ENCODE peak calls at places on chromosomes 12 and 14, in eight cellular contexts. P is mammary epithelial cell, J is fibroblast of lung, C is psoas muscle, K is Peyer's patch, F is adrenal gland, A is tibial artery, M is cardiac muscle cell. X is an unnamed sample.

GRCh38 chr12:106841471-106842302 is 67.2 kb downstream of the RIC8B start:
- DNase-seq in P (peak; percentile 17), J (peak; percentile 72), C (no peak), K (no peak), F (peak; percentile 50), A (peak; percentile 29), M (peak; percentile 71), X (peak; percentile 66)

GRCh38 chr12:115461401-115461800 is 777.4 kb upstream of the TBX3 start:
- DNase-seq in P (no peak), J (no peak), C (no peak), K (no peak), F (no peak), A (no peak), M (no peak), X (no peak)

GRCh38 chr14:65255583-65256443 is 153.5 kb upstream of the MAX start:
- DNase-seq in P (peak; percentile 84), J (no peak), C (no peak), K (peak; percentile 82), F (no peak), A (no peak), M (no peak), X (peak; percentile 95)

GRCh38 chr14:75084513-75084912 is 15.1 kb downstream of the ZC2HC1C start:
- DNase-seq in P (peak; percentile 56), J (no peak), C (no peak), K (no peak), F (no peak), A (no peak), M (no peak), X (no peak)

GRCh38 chr14:54814076-54814475 is 88.5 kb downstream of the GCH1 start:
- DNase-seq in P (no peak), J (no peak), C (no peak), K (no peak), F (no peak), A (no peak), M (no peak), X (peak; percentile 83)

GRCh38 chr12:77725611-77726010 is 105.1 kb upstream of the NAV3 start:
- DNase-seq in P (peak; percentile 10), J (peak; percentile 39), C (no peak), K (no peak), F (no peak), A (no peak), M (peak; percentile 69), X (no peak)

GRCh38 chr14:43778956-43779639 is 728.0 kb downstream of the FSCB start:
- DNase-seq in P (no peak), J (no peak), C (no peak), K (no peak), F (no peak), A (no peak), M (no peak), X (no peak)

GRCh38 chr12:570237-570925 is 92.9 kb downstream of the NINJ2 start:
- DNase-seq in P (peak; percentile 86), J (peak; percentile 87), C (peak; percentile 86), K (peak; percentile 88), F (peak; percentile 81), A (peak; percentile 78), M (peak; percentile 89), X (peak; percentile 95)

GRCh38 chr12:56084958-56085543 is 5.1 kb downstream of the ERBB3 start:
- DNase-seq in P (no peak), J (no peak), C (no peak), K (no peak), F (no peak), A (no peak), M (peak; percentile 14), X (peak; percentile 90)

GRCh38 chr12:113974006-113974405 is 7.9 kb upstream of the RBM19 start:
- DNase-seq in P (no peak), J (no peak), C (no peak), K (no peak), F (no peak), A (no peak), M (no peak), X (no peak)

GRCh38 chr12:5435161-5435560 is 3.3 kb downstream of the NTF3 start:
- DNase-seq in P (no peak), J (no peak), C (no peak), K (no peak), F (no peak), A (no peak), M (no peak), X (peak; percentile 7)

GRCh38 chr12:21528953-21529352 is 2.9 kb downstream of the SPX start:
- DNase-seq in P (no peak), J (peak; percentile 23), C (no peak), K (no peak), F (no peak), A (no peak), M (peak; percentile 25), X (no peak)

GRCh38 chr12:27818421-27818918 is 38.4 kb upstream of the MANSC4 start:
- DNase-seq in P (no peak), J (peak; percentile 34), C (no peak), K (no peak), F (no peak), A (no peak), M (no peak), X (no peak)

GRCh38 chr12:128025856-128026255 is 241.1 kb upstream of the TMEM132C start:
- DNase-seq in P (no peak), J (no peak), C (peak; percentile 18), K (peak; percentile 76), F (no peak), A (no peak), M (no peak), X (peak; percentile 59)

GRCh38 chr14:77086017-77086727 is 11.9 kb upstream of the CIPC start:
- DNase-seq in P (peak; percentile 76), J (no peak), C (no peak), K (no peak), F (no peak), A (no peak), M (peak; percentile 66), X (peak; percentile 78)

DNA sequence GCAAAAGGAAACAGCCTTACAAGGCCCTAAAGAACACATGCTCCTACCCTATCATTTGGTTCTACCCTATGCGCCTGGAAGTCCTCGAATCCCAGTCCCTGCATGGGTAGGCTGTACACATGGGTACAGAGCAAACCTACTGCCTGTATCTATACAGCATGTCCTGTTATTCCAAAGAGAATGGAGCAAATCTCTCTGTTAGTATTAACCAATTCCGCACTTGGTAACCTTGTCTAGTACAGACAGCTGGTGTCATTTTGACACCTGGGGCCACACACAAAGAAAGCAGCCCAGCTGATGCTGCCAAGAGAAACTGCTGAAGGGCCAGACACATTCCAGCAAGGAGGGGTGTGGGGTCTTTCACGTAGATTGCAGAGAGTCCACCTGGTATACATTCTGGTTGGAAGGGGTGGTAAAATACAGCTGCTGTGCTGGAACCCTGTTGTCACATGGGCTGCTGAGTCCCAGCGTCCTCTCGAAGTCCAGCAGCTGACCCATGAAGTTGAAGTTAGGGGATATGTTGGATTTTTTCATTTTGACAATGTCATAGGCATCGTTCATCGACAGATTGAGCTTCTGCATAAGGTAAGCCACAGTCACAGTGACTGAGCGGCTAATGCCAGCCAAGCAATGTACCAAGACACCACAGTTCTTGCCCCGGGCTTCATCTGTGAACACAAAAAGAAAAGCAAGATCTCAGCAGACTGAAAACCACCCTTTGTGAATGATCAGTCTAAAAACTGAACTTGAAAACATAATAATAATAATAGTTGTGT is 3.2 kb downstream of the DUSP6 start:
- DNase-seq in P (peak; percentile 28), J (no peak), C (no peak), K (no peak), F (no peak), A (no peak), M (peak; percentile 21), X (no peak)
- H3K4me1 ChIP-seq in P (peaks cover 28% of the 10 kb centered on the region), J (peaks cover 18% of the 10 kb centered on the region), C (peaks cover 15% of the 10 kb centered on the region), K (peaks cover 14% of the 10 kb centered on the region), F (peaks cover 37% of the 10 kb centered on the region), A (no peaks in the 10 kb centered on the region), M (peaks cover 44% of the 10 kb centered on the region), X (peaks cover 16% of the 10 kb centered on the region)

DNA sequence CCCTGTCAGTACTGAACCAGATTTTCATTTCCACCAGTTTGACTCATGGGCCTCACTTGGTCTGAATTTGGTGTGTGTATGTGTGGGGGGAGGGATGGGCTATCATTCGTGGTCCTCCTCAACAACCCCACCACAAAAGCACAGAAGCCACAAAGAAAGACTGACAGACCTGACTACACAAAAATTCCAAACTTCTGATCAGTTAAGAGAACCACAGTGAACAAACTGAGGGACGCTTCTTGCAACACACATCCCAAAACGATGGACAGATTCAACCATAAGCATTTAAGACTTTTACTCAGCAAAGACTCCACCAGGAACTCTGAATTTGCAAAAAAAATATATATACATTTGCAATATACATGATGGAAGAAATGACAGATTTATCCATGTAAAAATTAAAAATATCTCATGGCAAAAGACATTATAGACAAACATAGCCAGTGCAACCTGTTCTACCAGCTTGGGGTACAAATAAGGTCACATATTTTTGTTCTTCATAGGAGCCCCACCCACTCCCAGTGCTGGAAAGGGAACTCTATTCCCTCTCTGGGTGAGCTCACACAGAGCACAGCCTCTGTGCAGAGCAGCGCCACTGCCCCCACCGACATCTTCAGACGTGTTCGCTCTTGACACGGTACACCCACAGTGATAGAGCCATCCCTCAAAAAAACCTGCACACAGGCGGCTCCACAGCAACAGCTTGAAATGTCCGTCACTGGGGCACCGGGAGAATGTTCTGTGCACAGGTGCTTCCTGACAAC is 49.7 kb downstream of the JAG2 start:
- DNase-seq in P (peak; percentile 77), J (no peak), C (no peak), K (no peak), F (no peak), A (no peak), M (no peak), X (no peak)
- H3K4me1 ChIP-seq in P (peaks cover 24% of the 10 kb centered on the region), J (no peaks in the 10 kb centered on the region), C (no peaks in the 10 kb centered on the region), K (no peaks in the 10 kb centered on the region), F (no peaks in the 10 kb centered on the region), A (no peaks in the 10 kb centered on the region), M (no peaks in the 10 kb centered on the region), X (no peaks in the 10 kb centered on the region)

DNA sequence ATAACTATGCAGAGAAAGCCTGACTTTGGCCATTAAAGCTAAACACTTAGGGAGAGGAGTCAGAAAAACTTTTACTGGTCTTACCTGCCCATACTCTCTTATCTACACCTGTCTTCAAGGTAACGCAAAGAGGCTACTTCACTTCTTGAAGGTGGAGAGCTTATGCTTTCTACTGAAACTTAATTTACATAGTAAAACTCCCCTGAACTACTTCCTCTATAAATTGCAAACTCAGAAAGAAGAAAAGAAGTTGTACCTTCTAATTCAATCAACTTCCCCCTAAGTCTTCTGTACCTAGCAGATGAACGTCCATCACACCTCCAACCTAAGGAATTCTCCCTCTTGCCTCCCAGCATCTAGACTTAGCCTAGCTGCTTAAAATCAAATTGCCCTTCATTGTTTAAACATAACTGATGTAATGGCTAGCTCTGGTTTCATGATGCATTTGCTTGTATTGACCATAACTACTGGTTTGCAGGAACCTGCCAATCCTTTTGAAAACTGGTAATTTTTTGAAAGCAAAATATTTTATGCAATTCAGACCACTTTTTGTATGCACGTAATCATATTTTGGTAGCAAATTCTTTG is 87.7 kb downstream of the STON2 start:
- DNase-seq in P (no peak), J (no peak), C (no peak), K (no peak), F (no peak), A (no peak), M (no peak), X (peak; percentile 34)
- H3K4me1 ChIP-seq in P (peaks cover 59% of the 10 kb centered on the region), J (no peaks in the 10 kb centered on the region), C (peaks cover 4% of the 10 kb centered on the region), K (no peaks in the 10 kb centered on the region), F (no peaks in the 10 kb centered on the region), A (no peaks in the 10 kb centered on the region), M (peaks cover 19% of the 10 kb centered on the region), X (peaks cover 37% of the 10 kb centered on the region)

DNA sequence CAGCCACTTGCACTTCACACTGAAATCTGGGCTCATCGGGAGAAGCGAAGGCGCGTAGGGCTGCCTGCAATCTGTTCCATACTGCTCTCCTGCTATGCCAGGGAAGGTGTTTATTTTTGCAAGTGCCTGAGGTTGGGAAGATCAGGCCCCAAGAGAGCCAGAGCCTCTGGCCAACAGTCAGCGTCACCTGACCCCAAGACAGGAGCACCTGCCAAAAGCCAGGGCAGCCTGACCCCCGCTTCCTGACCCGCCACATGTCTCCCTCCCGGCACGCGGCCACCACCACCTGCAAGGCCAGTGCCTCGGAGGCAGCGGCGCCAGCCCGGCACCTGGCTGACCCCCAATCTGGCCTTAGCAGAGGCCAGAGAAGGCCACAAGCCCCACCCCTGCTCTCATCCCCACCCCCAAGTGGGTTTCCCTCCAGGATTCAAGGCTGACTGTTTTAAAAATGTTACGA is 94.4 kb downstream of the CHGA start:
- DNase-seq in P (no peak), J (no peak), C (peak; percentile 60), K (no peak), F (peak; percentile 48), A (no peak), M (no peak), X (no peak)
- H3K4me1 ChIP-seq in P (peaks cover 17% of the 10 kb centered on the region), J (peaks cover 9% of the 10 kb centered on the region), C (peaks cover 40% of the 10 kb centered on the region), K (no peaks in the 10 kb centered on the region), F (peaks cover 36% of the 10 kb centered on the region), A (peaks cover 7% of the 10 kb centered on the region), M (peaks cover 26% of the 10 kb centered on the region), X (no peaks in the 10 kb centered on the region)

X was measured in endodermal cell.